ENCODE peak calls at places on chromosomes 16 and 17, in four cellular contexts. One of them, this sample, is unnamed.

GRCh38 chr17:8606415-8606814 is 24.1 kb downstream of the MYH10 start:
- DNase-seq in OCI-LY7: no peak
- DNase-seq in HepG2: no peak
- DNase-seq in NB4: no peak
- DNase-seq in this sample: no peak

GRCh38 chr16:23509763-23510153 is 536 bp downstream of the GGA2 start:
- DNase-seq in OCI-LY7: peak
- DNase-seq in HepG2: no peak
- DNase-seq in NB4: peak
- DNase-seq in this sample: peak

GRCh38 chr17:2898255-2898926 is 102.2 kb downstream of the RAP1GAP2 start:
- DNase-seq in OCI-LY7: no peak
- DNase-seq in HepG2: no peak
- DNase-seq in NB4: no peak
- DNase-seq in this sample: no peak

GRCh38 chr17:28334666-28335200 is 539 bp downstream of the IFT20 start:
- DNase-seq in OCI-LY7: peak
- DNase-seq in HepG2: no peak
- DNase-seq in NB4: no peak
- DNase-seq in this sample: no peak

GRCh38 chr17:73017653-73018052 is 74.8 kb downstream of the SLC39A11 start:
- DNase-seq in OCI-LY7: no peak
- DNase-seq in HepG2: no peak
- DNase-seq in NB4: no peak
- DNase-seq in this sample: no peak

GRCh38 chr17:63722403-63722802 is 19.2 kb downstream of the STRADA start:
- DNase-seq in OCI-LY7: no peak
- DNase-seq in HepG2: no peak
- DNase-seq in NB4: no peak
- DNase-seq in this sample: no peak

GRCh38 chr16:72554935-72555334 is 383.0 kb upstream of the PMFBP1 start:
- DNase-seq in OCI-LY7: no peak
- DNase-seq in HepG2: no peak
- DNase-seq in NB4: peak
- DNase-seq in this sample: no peak

GRCh38 chr17:604719-605118 is 109.9 kb downstream of the VPS53 start:
- DNase-seq in OCI-LY7: no peak
- DNase-seq in HepG2: no peak
- DNase-seq in NB4: no peak
- DNase-seq in this sample: no peak

GRCh38 chr16:79077391-79077790 is 523.1 kb downstream of the MAF start:
- DNase-seq in OCI-LY7: no peak
- DNase-seq in HepG2: no peak
- DNase-seq in NB4: no peak
- DNase-seq in this sample: no peak

GRCh38 chr17:8326591-8327583 is 12.8 kb upstream of the ODF4 start:
- DNase-seq in OCI-LY7: no peak
- DNase-seq in HepG2: no peak
- DNase-seq in NB4: peak
- DNase-seq in this sample: no peak

GRCh38 chr16:10569629-10570028 is 10.8 kb downstream of the EMP2 start:
- DNase-seq in OCI-LY7: no peak
- DNase-seq in HepG2: no peak
- DNase-seq in NB4: no peak
- DNase-seq in this sample: no peak

GRCh38 chr17:69523252-69523861 is 108.9 kb downstream of the MAP2K6 start:
- DNase-seq in OCI-LY7: peak
- DNase-seq in HepG2: peak
- DNase-seq in NB4: peak
- DNase-seq in this sample: peak

GRCh38 chr16:84927621-84928591 is 83.4 kb downstream of the ZDHHC7 start:
- DNase-seq in OCI-LY7: no peak
- DNase-seq in HepG2: no peak
- DNase-seq in NB4: no peak
- DNase-seq in this sample: no peak

GRCh38 chr16:50401355-50401754 is 32.6 kb upstream of the BRD7 start:
- DNase-seq in OCI-LY7: no peak
- DNase-seq in HepG2: no peak
- DNase-seq in NB4: no peak
- DNase-seq in this sample: no peak

GRCh38 chr16:2191446-2191706 is 5.0 kb downstream of the CASKIN1 start:
- DNase-seq in OCI-LY7: no peak
- DNase-seq in HepG2: no peak
- DNase-seq in NB4: no peak
- DNase-seq in this sample: no peak

GRCh38 chr17:4849011-4849536 is 15.9 kb downstream of the MINK1 start:
- DNase-seq in OCI-LY7: no peak
- DNase-seq in HepG2: no peak
- DNase-seq in NB4: no peak
- DNase-seq in this sample: no peak

GRCh38 chr17:66580178-66580577 is 254.7 kb upstream of the CACNG5 start:
- DNase-seq in OCI-LY7: no peak
- DNase-seq in HepG2: peak
- DNase-seq in NB4: no peak
- DNase-seq in this sample: no peak

GRCh38 chr17:56815711-56816110 is 18.0 kb downstream of the C17orf67 start:
- DNase-seq in OCI-LY7: no peak
- DNase-seq in HepG2: no peak
- DNase-seq in NB4: no peak
- DNase-seq in this sample: no peak

GRCh38 chr16:85608515-85608885 is 4.6 kb upstream of the GSE1 start:
- DNase-seq in OCI-LY7: no peak
- DNase-seq in HepG2: no peak
- DNase-seq in NB4: no peak
- DNase-seq in this sample: no peak

GRCh38 chr17:31907342-31907975 is 6.0 kb upstream of the UTP6 start:
- DNase-seq in OCI-LY7: no peak
- DNase-seq in HepG2: no peak
- DNase-seq in NB4: no peak
- DNase-seq in this sample: no peak

GRCh38 chr16:22191966-22192260 is 14.2 kb upstream of the EEF2K start:
- DNase-seq in OCI-LY7: peak
- DNase-seq in HepG2: peak
- DNase-seq in NB4: peak
- DNase-seq in this sample: peak

GRCh38 chr17:2438823-2439222 is 38.0 kb upstream of the MNT start:
- DNase-seq in OCI-LY7: no peak
- DNase-seq in HepG2: no peak
- DNase-seq in NB4: peak
- DNase-seq in this sample: no peak

GRCh38 chr17:289409-289808 is 63.2 kb downstream of the RPH3AL start:
- DNase-seq in OCI-LY7: no peak
- DNase-seq in HepG2: no peak
- DNase-seq in NB4: no peak
- DNase-seq in this sample: no peak

GRCh38 chr17:40460585-40460975 is 17.3 kb downstream of the IGFBP4 start:
- DNase-seq in OCI-LY7: no peak
- DNase-seq in HepG2: no peak
- DNase-seq in NB4: no peak
- DNase-seq in this sample: no peak

GRCh38 chr16:29809850-29810698 is 1.9 kb upstream of the PRRT2 start:
- DNase-seq in OCI-LY7: peak
- DNase-seq in HepG2: no peak
- DNase-seq in NB4: peak
- DNase-seq in this sample: no peak

GRCh38 chr16:29809031-29809747 is 2.8 kb upstream of the PRRT2 start:
- DNase-seq in OCI-LY7: no peak
- DNase-seq in HepG2: no peak
- DNase-seq in NB4: no peak
- DNase-seq in this sample: no peak

GRCh38 chr16:29811896-29812665 is at the start of gene PRRT2:
- DNase-seq in OCI-LY7: no peak
- DNase-seq in HepG2: no peak
- DNase-seq in NB4: peak
- DNase-seq in this sample: peak

GRCh38 chr16:29811170-29811895 is 660 bp upstream of the PRRT2 start:
- DNase-seq in OCI-LY7: peak
- DNase-seq in HepG2: peak
- DNase-seq in NB4: peak
- DNase-seq in this sample: peak

GRCh38 chr16:29810699-29811169 is 1.3 kb upstream of the PRRT2 start:
- DNase-seq in OCI-LY7: no peak
- DNase-seq in HepG2: no peak
- DNase-seq in NB4: no peak
- DNase-seq in this sample: no peak
- TF ChIP-seq CTCF in OCI-LY7: no peak
- TF ChIP-seq CTCF in HepG2: no peak
- TF ChIP-seq CTCF in NB4: no peak
- TF ChIP-seq CTCF in this sample: no peak

GRCh38 chr16:13863075-13863765 is 56.7 kb upstream of the ERCC4 start:
- DNase-seq in OCI-LY7: no peak
- DNase-seq in HepG2: peak
- DNase-seq in NB4: no peak
- DNase-seq in this sample: peak
- H3K4me3 ChIP-seq in OCI-LY7: no peak
- H3K4me3 ChIP-seq in HepG2: no peak
- H3K4me3 ChIP-seq in NB4: no peak
- H3K4me3 ChIP-seq in this sample: no peak

GRCh38 chr17:58786586-58787295 is 31.1 kb downstream of the PPM1E start:
- DNase-seq in OCI-LY7: no peak
- DNase-seq in HepG2: no peak
- DNase-seq in NB4: no peak
- DNase-seq in this sample: no peak
- TF ChIP-seq CTCF in OCI-LY7: no peak
- TF ChIP-seq CTCF in HepG2: no peak
- TF ChIP-seq CTCF in NB4: no peak
- TF ChIP-seq CTCF in this sample: no peak

GRCh38 chr17:46764335-46764708 is 54.2 kb downstream of the WNT3 start:
- DNase-seq in OCI-LY7: no peak
- DNase-seq in HepG2: no peak
- DNase-seq in NB4: no peak
- DNase-seq in this sample: no peak

GRCh38 chr17:46765491-46765890 is 53.0 kb downstream of the WNT3 start:
- DNase-seq in OCI-LY7: no peak
- DNase-seq in HepG2: no peak
- DNase-seq in NB4: no peak
- DNase-seq in this sample: no peak

GRCh38 chr17:46764709-46765401 is 53.6 kb downstream of the WNT3 start:
- DNase-seq in OCI-LY7: no peak
- DNase-seq in HepG2: no peak
- DNase-seq in NB4: peak
- DNase-seq in this sample: no peak

GRCh38 chr17:46768540-46768870 is 50.0 kb downstream of the WNT3 start:
- DNase-seq in OCI-LY7: no peak
- DNase-seq in HepG2: no peak
- DNase-seq in NB4: no peak
- DNase-seq in this sample: no peak

DNA sequence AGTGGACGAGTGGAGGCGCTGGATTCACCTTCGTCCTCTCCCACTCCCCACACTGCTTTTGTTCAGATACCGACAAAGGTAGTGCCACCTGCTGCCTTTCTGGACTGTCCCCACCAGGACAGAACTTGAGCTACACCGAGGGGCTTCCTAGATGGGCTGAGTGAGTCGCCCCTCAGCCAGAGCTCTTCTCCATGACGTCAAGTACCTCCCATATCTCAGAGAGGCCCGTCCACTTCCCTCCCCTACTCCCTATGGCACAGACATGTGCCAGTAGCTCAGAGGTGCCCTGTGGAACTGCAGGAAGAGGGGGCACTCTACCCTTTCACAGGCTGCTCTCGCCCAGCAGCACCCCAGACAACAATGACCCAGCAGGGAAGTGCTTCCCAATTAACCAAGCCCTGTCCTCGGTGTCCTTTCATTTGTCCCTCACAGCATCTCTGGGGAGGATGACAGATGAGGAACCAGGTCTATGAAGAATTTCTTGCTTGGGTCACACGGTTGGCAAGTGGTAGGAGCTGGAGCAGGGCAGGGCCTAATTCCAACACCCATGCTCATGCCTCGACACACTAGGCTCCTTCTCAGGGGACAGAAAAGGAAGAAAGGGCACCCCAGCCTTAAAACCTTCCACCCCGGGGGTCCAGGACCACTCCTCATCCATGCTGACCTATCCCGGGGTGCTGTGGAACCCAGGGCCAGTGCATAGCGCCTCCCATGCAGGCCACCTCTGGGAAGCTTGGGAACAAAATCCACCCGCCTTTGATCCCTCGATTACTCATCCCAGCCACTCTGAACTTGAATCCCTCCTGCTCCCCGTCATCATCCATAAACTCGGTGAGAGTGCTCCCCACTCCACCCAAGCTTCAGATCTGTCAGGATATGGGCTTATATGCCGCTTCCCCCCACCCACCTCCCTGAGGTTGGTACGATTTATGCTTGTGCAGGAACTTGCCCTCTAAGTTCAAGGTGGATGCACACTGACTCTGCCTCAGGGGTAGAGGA is 51.7 kb downstream of the WNT3 start:
- DNase-seq in OCI-LY7: no peak
- DNase-seq in HepG2: no peak
- DNase-seq in NB4: no peak
- DNase-seq in this sample: no peak
- H3K4me3 ChIP-seq in OCI-LY7: no peak
- H3K4me3 ChIP-seq in HepG2: no peak
- H3K4me3 ChIP-seq in NB4: no peak
- H3K4me3 ChIP-seq in this sample: no peak

GRCh38 chr16:64409762-64410161 is 712.1 kb downstream of the CDH11 start:
- DNase-seq in OCI-LY7: no peak
- DNase-seq in HepG2: no peak
- DNase-seq in NB4: no peak
- DNase-seq in this sample: no peak

GRCh38 chr16:64406661-64407267 is 715.1 kb downstream of the CDH11 start:
- DNase-seq in OCI-LY7: no peak
- DNase-seq in HepG2: no peak
- DNase-seq in NB4: no peak
- DNase-seq in this sample: no peak

GRCh38 chr16:64410306-64410705 is 711.6 kb downstream of the CDH11 start:
- DNase-seq in OCI-LY7: no peak
- DNase-seq in HepG2: no peak
- DNase-seq in NB4: no peak
- DNase-seq in this sample: no peak

GRCh38 chr16:64412578-64413280 is 709.1 kb downstream of the CDH11 start:
- DNase-seq in OCI-LY7: no peak
- DNase-seq in HepG2: no peak
- DNase-seq in NB4: no peak
- DNase-seq in this sample: no peak

DNA sequence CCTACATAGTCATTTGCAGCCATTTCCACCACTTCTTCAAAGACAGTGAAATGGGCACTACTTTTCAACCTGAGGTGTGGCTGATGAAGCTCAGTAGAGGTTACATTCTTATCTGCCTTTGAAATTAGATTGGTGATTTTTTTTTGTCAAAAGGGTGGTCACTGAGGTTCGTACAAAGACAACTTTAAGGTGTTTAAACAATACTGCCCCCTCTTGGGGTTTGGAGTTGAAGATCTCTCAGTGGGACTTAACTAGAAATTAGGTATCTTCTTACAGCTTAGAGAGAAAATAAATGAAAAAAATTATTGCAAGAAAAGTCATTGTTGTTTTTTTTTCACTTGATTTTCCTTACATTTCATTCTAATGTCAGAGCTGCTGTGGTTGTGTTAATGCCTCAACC is 713.2 kb downstream of the CDH11 start:
- DNase-seq in OCI-LY7: peak
- DNase-seq in HepG2: no peak
- DNase-seq in NB4: no peak
- DNase-seq in this sample: no peak
- TF ChIP-seq CTCF in OCI-LY7: peak
- TF ChIP-seq CTCF in HepG2: no peak
- TF ChIP-seq CTCF in NB4: no peak
- TF ChIP-seq CTCF in this sample: no peak